ENCODE peak calls at places on chromosomes 13 and 19, in four cellular contexts. X is GM12878, N is A549, A is HepG2. P is an unnamed sample.
A peak's percentile ranks its signal among the peaks of the same experiment; 100 is the strongest.

GRCh38 chr19:49165865-49166301 is 8.3 kb downstream of the TRPM4 start:
- DNase-seq in N (no peak), A (no peak), X (no peak), P (no peak)

GRCh38 chr13:38685974-38686571 is 804 bp upstream of the FREM2 start:
- DNase-seq in N (no peak), A (no peak), X (no peak), P (peak; percentile 5)

GRCh38 chr13:48353590-48353989 is 50.0 kb downstream of the RB1 start:
- DNase-seq in X (no peak), N (no peak), A (no peak), P (no peak)

GRCh38 chr13:76769238-76769859 is 116.9 kb downstream of the KCTD12 start:
- DNase-seq in A (no peak), X (no peak), N (no peak), P (no peak)

GRCh38 chr13:41229356-41229755 is 34.0 kb downstream of the MTRF1 start:
- DNase-seq in A (no peak), N (no peak), X (no peak), P (no peak)

GRCh38 chr13:41645313-41645712 is 188.0 kb downstream of the RGCC start:
- DNase-seq in X (no peak), N (no peak), A (peak; percentile 88), P (no peak)

GRCh38 chr19:39607021-39607420 is 4.7 kb downstream of the LGALS13 start:
- DNase-seq in A (no peak), X (no peak), N (no peak), P (no peak)

GRCh38 chr19:1290699-1291651 is 5.3 kb downstream of the EFNA2 start:
- DNase-seq in N (no peak), X (no peak), A (peak; percentile 76), P (no peak)

GRCh38 chr13:43389573-43389972 is 366.2 kb downstream of the DNAJC15 start:
- DNase-seq in X (no peak), A (no peak), N (no peak), P (no peak)

GRCh38 chr19:43675269-43675879 is 5.4 kb upstream of the PLAUR start:
- DNase-seq in A (no peak), N (peak; percentile 78), X (peak; percentile 34), P (no peak)

GRCh38 chr19:30733826-30734550 is 361.8 kb downstream of the ZNF536 start:
- DNase-seq in A (no peak), N (no peak), X (no peak), P (no peak)

GRCh38 chr13:85737952-85738351 is 61.3 kb downstream of the SLITRK6 start:
- DNase-seq in A (no peak), N (no peak), X (no peak), P (no peak)

GRCh38 chr19:7868326-7868670 is 5.9 kb downstream of the PRR36 start:
- DNase-seq in N (no peak), A (no peak), X (no peak), P (no peak)

GRCh38 chr19:17522988-17523872 is 11.8 kb downstream of the PGLS start:
- DNase-seq in A (no peak), N (no peak), X (peak; percentile 92), P (no peak)

GRCh38 chr13:83498486-83499190 is 383.6 kb downstream of the SLITRK1 start:
- DNase-seq in X (no peak), N (peak; percentile 9), A (no peak), P (no peak)

DNA sequence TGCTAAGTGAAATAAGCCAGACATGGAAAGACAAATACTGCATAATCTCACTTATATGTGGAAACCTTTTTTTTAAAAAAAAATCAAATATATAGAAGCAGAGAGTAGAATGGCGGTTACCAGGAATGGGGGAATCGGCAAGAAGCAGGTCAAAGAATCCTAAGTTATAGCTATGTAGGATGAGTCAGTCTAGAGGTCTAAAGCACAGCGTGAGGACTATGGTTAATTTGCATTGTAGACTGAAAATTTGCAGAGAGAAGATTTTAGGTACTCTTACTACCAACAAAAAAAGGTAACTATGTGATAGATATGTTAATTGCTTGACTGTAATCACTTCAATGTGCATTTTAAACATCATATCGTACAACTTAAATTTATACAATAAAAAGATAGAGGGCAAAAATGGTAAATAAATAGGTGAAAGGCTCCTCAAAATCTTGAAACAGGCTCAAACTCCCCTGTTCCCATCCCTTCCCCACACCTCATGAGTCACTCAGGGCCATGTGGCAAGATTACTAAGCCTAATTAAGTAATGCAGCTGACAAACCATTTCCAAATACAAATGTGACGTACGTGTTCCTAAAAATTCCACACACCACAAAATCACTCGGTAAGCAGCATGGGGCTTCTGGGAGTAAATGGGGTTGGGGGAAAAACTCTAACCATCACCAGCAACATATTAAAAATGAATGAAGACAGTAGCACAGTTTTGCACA is 159.0 kb downstream of the USP12 start:
- DNase-seq in X (no peak), N (no peak), A (no peak), P (no peak)
- TF ChIP-seq CEBPB in X (no peak), N (no peak), A (no peak), P (no peak)

GRCh38 chr19:41753159-41753558 is 2.2 kb upstream of the CEACAM6 start:
- DNase-seq in X (no peak), N (peak; percentile 74), A (peak; percentile 6), P (peak; percentile 69)
- TF ChIP-seq MYC in X (no peak), N (no peak), A (no peak), P (no peak)

GRCh38 chr19:55132453-55133129 is 15.2 kb upstream of the PPP1R12C start:
- DNase-seq in N (no peak), X (no peak), A (no peak), P (no peak)
- TF ChIP-seq CEBPB in N (no peak), X (no peak), A (no peak), P (no peak)

GRCh38 chr13:59531571-59532091 is 632.1 kb downstream of the DIAPH3 start:
- DNase-seq in N (no peak), X (no peak), A (peak; percentile 3), P (peak; percentile 79)
- TF ChIP-seq MYC in N (no peak), X (no peak), A (no peak), P (no peak)

GRCh38 chr13:26197298-26197697 is 24.8 kb downstream of the RNF6 start:
- DNase-seq in N (no peak), A (no peak), X (no peak), P (no peak)
- TF ChIP-seq CEBPB in N (no peak), A (no peak), X (no peak), P (no peak)

GRCh38 chr13:29760561-29760960 is 89.9 kb downstream of the UBL3 start:
- DNase-seq in N (no peak), X (no peak), A (no peak), P (no peak)
- TF ChIP-seq MYC in N (no peak), X (no peak), A (no peak), P (no peak)

GRCh38 chr13:33446821-33447481 is 161.4 kb upstream of the STARD13 start:
- DNase-seq in X (no peak), A (no peak), N (no peak), P (no peak)
- TF ChIP-seq CEBPB in X (no peak), A (no peak), N (no peak), P (no peak)

DNA sequence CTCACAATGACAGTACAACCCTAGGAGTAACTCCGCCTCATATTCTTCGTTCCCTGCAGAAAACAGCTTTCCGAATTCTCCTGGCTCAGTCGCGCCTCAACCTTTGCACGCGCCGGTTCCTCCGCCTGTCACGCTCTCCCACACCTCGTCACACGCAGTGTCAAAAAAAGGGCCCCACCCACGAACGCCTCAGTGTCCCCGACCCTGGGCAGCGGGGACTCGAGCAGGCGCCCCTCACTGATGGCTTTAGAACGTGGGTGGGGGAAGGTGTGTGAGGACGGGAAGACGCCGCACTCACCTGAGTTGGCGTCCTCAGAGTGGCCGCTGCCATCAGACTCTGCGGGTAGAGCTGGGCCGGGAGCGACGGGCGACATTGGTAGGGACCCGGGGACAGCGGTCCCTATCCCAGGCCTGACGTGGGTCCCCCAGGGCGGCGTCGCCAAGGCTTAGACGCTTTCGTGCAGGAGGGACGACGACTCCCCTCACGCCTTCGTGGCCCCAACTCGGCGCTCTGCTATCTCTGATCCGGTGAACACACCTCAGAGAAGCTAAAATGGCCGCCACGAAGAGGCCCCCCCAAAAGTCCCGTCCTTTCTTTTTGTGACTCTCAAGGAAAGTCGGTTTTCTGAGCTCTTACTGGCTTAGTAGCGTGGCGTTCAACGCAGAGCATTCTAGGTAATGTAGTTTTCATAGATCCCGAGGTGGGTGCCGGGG is at the start of gene ZNF154:
- DNase-seq in X (no peak), A (no peak), N (no peak), P (no peak)
- TF ChIP-seq MYC in X (no peak), A (no peak), N (no peak), P (no peak)

GRCh38 chr19:47109541-47110375 is 3.8 kb downstream of the ZC3H4 start:
- DNase-seq in N (no peak), X (no peak), A (no peak), P (peak; percentile 59)

GRCh38 chr19:47110521-47111080 is 3.0 kb downstream of the ZC3H4 start:
- DNase-seq in X (no peak), A (no peak), N (no peak), P (no peak)

GRCh38 chr19:47111682-47112165 is 1.9 kb downstream of the ZC3H4 start:
- DNase-seq in X (no peak), A (no peak), N (no peak), P (no peak)

GRCh38 chr19:47112166-47112663 is 1.4 kb downstream of the ZC3H4 start:
- DNase-seq in N (peak; percentile 69), A (peak; percentile 81), X (no peak), P (peak; percentile 84)

DNA sequence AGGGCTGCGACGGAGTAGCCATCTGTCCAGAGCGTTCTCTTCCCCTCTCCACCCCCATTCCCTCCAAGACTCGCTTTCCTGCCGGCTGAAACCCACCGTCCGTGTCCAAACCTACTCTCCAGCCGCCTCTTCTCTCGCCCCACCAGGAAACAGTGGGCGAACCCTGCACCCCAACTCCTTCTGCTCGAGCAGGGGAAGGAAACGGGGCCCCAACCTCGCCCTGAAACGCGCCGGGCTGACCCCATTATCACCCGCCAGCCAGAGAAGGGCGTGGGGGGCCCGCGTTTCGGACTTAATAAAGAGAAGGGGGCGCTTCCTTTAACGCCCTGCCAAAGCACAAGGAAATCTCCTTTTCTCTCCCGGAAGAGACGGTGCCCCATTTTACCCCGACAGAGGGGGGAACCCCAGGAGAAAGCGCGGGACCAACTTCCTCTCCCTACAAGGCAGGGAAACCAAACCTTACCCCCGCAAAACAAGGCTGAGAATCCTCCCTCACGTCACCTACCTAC is 2.4 kb downstream of the ZC3H4 start:
- DNase-seq in X (no peak), A (no peak), N (no peak), P (peak; percentile 40)
- TF ChIP-seq CEBPB in X (no peak), A (no peak), N (no peak), P (no peak)

P was measured in K562.